ENCODE peak calls at places on chromosome 14, in seven cellular contexts. W is CD8-positive, alpha-beta T cell; O is lung; Y is MM.1S; N is keratinocyte; R is sigmoid colon; P is GM23248. D is an unnamed sample.

GRCh38 chr14:88185843-88186242 is 137.2 kb downstream of the KCNK10 start:
- DNase-seq in W (no peak), O (no peak), Y (no peak), N (no peak), R (no peak), P (no peak), D (no peak)

GRCh38 chr14:28542040-28542439 is 224.5 kb upstream of the FOXG1 start:
- DNase-seq in W (no peak), O (no peak), Y (no peak), N (no peak), R (no peak), P (no peak), D (no peak)

GRCh38 chr14:50055461-50056228 is 60.7 kb downstream of the VCPKMT start:
- DNase-seq in W (no peak), O (no peak), Y (no peak), N (no peak), R (no peak), P (peak), D (no peak)

GRCh38 chr14:91374897-91375747 is 42.5 kb downstream of the CCDC88C start:
- DNase-seq in W (peak), O (no peak), Y (peak), N (no peak), R (no peak), P (no peak), D (peak)

GRCh38 chr14:24051789-24052655 is at the start of gene CARMIL3:
- DNase-seq in W (peak), O (peak), Y (peak), N (no peak), R (peak), P (peak), D (peak)

GRCh38 chr14:82537831-82538230 is 1004.2 kb upstream of the SEL1L start:
- DNase-seq in W (no peak), O (no peak), Y (no peak), N (no peak), R (no peak), P (no peak), D (no peak)

GRCh38 chr14:95527392-95528002 is 7.4 kb upstream of the GLRX5 start:
- DNase-seq in W (peak), O (no peak), Y (peak), N (no peak), R (peak), P (peak), D (no peak)

GRCh38 chr14:30608533-30609006 is 13.5 kb upstream of the SCFD1 start:
- DNase-seq in W (no peak), O (no peak), Y (no peak), N (no peak), R (no peak), P (peak), D (no peak)

GRCh38 chr14:54784060-54784459 is 118.6 kb downstream of the GCH1 start:
- DNase-seq in W (no peak), O (no peak), Y (no peak), N (no peak), R (peak), P (no peak), D (no peak)
- H3K4me3 ChIP-seq in W (no peak), O (no peak), Y (no peak), N (no peak), R (no peak), P (no peak), D (no peak)

GRCh38 chr14:60515244-60515695 is 6.3 kb downstream of the SIX6 start:
- DNase-seq in W (no peak), O (no peak), Y (no peak), N (no peak), R (no peak), P (no peak), D (no peak)
- H3K4me3 ChIP-seq in W (no peak), O (peak), Y (no peak), N (no peak), R (peak), P (no peak), D (no peak)

GRCh38 chr14:69664865-69665526 is 53.6 kb downstream of the SUSD6 start:
- DNase-seq in W (no peak), O (no peak), Y (no peak), N (no peak), R (no peak), P (no peak), D (no peak)

GRCh38 chr14:69662636-69663321 is 51.4 kb downstream of the SUSD6 start:
- DNase-seq in W (no peak), O (no peak), Y (no peak), N (no peak), R (no peak), P (peak), D (no peak)

GRCh38 chr14:69664190-69664742 is 52.9 kb downstream of the SUSD6 start:
- DNase-seq in W (no peak), O (no peak), Y (no peak), N (no peak), R (no peak), P (no peak), D (no peak)

GRCh38 chr14:69661194-69661537 is 49.8 kb downstream of the SUSD6 start:
- DNase-seq in W (no peak), O (no peak), Y (no peak), N (no peak), R (no peak), P (no peak), D (no peak)

DNA sequence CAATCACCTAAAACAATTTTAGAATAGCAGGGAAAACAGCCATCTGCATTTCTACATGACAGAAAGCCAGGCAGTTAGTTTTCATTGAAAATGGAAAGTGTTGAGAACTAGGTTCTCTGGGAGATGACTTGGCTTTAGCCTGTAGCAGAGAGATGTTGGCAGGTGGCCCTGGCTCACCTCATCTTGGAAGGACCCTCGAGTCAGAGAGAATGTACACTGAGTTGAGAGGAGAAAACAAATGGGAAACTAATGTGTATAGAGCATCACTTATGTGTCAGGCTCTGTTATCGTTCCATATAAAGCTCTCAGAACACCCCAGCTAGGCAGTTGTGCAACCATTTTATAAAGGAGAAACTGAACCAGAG is 51.9 kb downstream of the SUSD6 start:
- DNase-seq in W (no peak), O (no peak), Y (no peak), N (no peak), R (peak), P (peak), D (no peak)
- H3K4me3 ChIP-seq in W (no peak), O (no peak), Y (no peak), N (no peak), R (no peak), P (no peak), D (no peak)

DNA sequence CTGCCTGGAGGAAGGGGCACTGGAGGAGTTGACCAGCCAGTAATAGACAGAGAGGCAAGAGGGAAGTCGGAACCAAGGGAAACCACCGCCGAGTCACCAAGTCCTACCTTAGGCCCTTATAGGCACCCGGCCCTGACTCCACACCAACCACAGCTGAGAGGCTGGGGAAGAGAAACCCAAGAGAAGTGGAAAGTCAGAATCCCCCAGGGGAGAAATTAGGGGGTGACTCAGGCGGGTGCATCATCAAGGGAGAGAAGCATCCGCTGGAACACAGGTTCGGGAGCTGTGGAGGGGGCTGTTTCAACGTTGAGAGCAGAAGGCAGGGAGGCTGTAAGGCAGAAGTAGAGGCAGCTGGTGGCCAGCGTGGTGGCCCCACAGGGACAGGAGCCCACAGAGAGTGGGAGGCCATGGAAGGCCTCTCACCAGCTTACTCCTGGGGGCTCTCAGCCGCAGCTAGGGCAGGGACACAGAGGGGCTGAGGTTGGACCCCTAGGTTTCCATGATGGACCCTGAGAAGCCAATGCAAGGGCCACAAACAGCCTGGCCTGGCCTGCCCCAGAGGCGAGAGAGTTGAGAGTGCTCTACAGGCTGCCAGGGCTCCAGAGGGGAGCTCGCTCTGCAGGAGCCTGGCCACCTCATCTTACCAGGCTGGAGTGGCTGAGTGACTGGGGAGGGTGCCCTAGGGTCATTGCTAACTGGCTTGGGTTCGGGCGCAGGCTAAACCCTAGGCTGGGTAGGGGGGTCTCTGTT is 1.4 kb upstream of the TRMT61A start:
- DNase-seq in W (no peak), O (no peak), Y (no peak), N (no peak), R (no peak), P (peak), D (no peak)
- H3K4me3 ChIP-seq in W (no peak), O (no peak), Y (no peak), N (no peak), R (no peak), P (peak), D (no peak)

DNA sequence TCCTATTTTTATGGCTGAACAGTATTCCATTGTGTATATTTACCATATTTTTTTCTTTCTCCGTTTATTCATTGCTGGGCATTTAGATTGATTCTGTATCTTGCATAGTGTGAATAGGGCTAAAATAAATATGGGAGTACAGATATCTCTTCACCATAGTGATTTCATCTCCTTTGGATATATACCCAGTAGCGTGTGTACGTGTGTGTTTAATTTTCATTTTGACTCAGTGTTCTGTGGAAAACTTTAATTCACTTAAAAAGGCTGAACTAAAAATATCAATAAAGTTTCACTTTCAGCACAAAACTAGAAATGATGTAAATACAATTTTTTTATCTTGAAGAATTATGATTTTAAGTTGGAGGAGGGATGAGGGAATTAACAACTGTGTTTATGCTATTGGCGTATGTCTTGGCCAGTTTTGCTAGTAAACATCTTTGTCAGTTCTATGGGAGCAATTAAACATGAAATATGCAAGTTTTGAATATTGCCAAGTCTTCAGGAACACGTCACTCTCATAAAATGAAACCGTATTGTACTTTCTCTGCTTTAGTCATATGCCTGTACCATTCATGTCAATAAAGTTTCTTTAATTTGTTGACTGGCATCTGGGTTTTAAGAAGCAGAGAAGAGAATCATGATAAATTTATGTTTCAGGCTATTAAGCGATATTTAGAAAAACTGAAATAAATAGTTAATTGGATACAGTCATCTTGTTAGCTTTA is 99.8 kb downstream of the PTGER2 start:
- DNase-seq in W (no peak), O (no peak), Y (no peak), N (no peak), R (no peak), P (peak), D (no peak)
- H3K4me3 ChIP-seq in W (no peak), O (no peak), Y (no peak), N (no peak), R (no peak), P (peak), D (no peak)

GRCh38 chr14:65471038-65471878 is 58.7 kb downstream of the FUT8 start:
- DNase-seq in W (no peak), O (no peak), Y (no peak), N (no peak), R (no peak), P (no peak), D (no peak)
- H3K4me3 ChIP-seq in W (no peak), O (no peak), Y (no peak), N (no peak), R (no peak), P (no peak), D (no peak)

GRCh38 chr14:68261092-68261842 is 441.7 kb downstream of the RAD51B start:
- DNase-seq in W (no peak), O (no peak), Y (no peak), N (no peak), R (no peak), P (no peak), D (no peak)
- H3K4me3 ChIP-seq in W (no peak), O (no peak), Y (no peak), N (no peak), R (no peak), P (no peak), D (peak)

DNA sequence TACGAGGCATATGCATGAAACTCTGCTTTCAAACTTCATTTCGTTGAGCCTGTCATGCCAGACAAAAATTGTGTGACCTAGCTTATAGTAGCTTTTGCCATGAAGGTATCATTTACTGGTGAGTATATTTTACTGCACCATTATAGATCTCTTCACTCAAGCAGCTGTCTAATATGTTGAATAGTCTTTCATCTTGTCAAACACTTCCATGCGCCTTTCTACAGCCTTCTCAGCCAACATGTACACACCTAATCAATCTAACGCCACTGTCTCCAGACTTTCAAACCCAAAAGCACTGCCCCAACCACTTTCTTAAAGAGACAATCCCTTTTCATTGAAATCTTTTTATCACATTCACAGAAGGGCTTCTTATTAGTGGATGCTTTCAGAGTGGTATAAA is 757.4 kb downstream of the VRK1 start:
- DNase-seq in W (no peak), O (no peak), Y (no peak), N (no peak), R (no peak), P (no peak), D (no peak)
- H3K4me3 ChIP-seq in W (no peak), O (no peak), Y (no peak), N (no peak), R (no peak), P (no peak), D (no peak)

GRCh38 chr14:26206640-26207039 is 391.2 kb downstream of the NOVA1 start:
- DNase-seq in W (no peak), O (no peak), Y (no peak), N (no peak), R (no peak), P (no peak), D (no peak)

GRCh38 chr14:26204954-26205479 is 392.8 kb downstream of the NOVA1 start:
- DNase-seq in W (no peak), O (no peak), Y (no peak), N (no peak), R (peak), P (peak), D (no peak)

GRCh38 chr14:26200675-26201074 is 397.2 kb downstream of the NOVA1 start:
- DNase-seq in W (no peak), O (no peak), Y (no peak), N (no peak), R (no peak), P (peak), D (no peak)

GRCh38 chr14:26199599-26200370 is 398.0 kb downstream of the NOVA1 start:
- DNase-seq in W (no peak), O (no peak), Y (peak), N (no peak), R (no peak), P (peak), D (no peak)

GRCh38 chr14:26204362-26204953 is 393.4 kb downstream of the NOVA1 start:
- DNase-seq in W (no peak), O (no peak), Y (no peak), N (no peak), R (no peak), P (peak), D (no peak)
- H3K4me3 ChIP-seq in W (no peak), O (no peak), Y (no peak), N (no peak), R (peak), P (peak), D (no peak)